ENCODE peak calls at places on chromosomes 13 and 19, in nine cellular contexts. Y, A, T, D, V, X, I, M and Q are unnamed samples. For H3K4me1, the result is how much of the 10 kb centered on the place peaks cover.

GRCh38 chr13:112873851-112874750 is 94.9 kb upstream of the MCF2L start:
- DNase-seq in Y (peak), A (peak), T (peak), D (peak), V (peak), X (peak), I (peak), M (peak), Q (peak)

GRCh38 chr13:40878321-40878720 is 88.9 kb downstream of the SLC25A15 start:
- DNase-seq in Y (no peak), A (no peak), T (no peak), D (no peak), V (no peak), X (no peak), I (no peak), M (no peak), Q (no peak)

GRCh38 chr19:48997972-48998371 is 4.3 kb downstream of the RUVBL2 start:
- DNase-seq in Y (peak), A (peak), T (no peak), D (peak), V (no peak), X (peak), I (no peak), M (no peak), Q (peak)

GRCh38 chr19:1066748-1067340 is at the start of gene ARHGAP45:
- DNase-seq in Y (no peak), A (no peak), T (peak), D (peak), V (peak), X (no peak), I (peak), M (no peak), Q (no peak)

GRCh38 chr13:32585625-32586021 is 629 bp upstream of the PDS5B start:
- DNase-seq in Y (no peak), A (no peak), T (no peak), D (no peak), V (no peak), X (peak), I (no peak), M (peak), Q (peak)

GRCh38 chr13:99959127-99959529 is 12.4 kb downstream of the ZIC5 start:
- DNase-seq in Y (no peak), A (no peak), T (no peak), D (no peak), V (no peak), X (no peak), I (no peak), M (no peak), Q (no peak)

GRCh38 chr19:54430306-54431254 is 15.3 kb downstream of the TTYH1 start:
- DNase-seq in Y (peak), A (peak), T (no peak), D (peak), V (no peak), X (peak), I (peak), M (no peak), Q (peak)

GRCh38 chr19:10043286-10043927 is 30.1 kb downstream of the RDH8 start:
- DNase-seq in Y (no peak), A (no peak), T (no peak), D (no peak), V (no peak), X (no peak), I (no peak), M (no peak), Q (no peak)

GRCh38 chr19:46985532-46986415 is 33.9 kb upstream of the NPAS1 start:
- DNase-seq in Y (no peak), A (no peak), T (no peak), D (no peak), V (no peak), X (no peak), I (no peak), M (no peak), Q (no peak)

GRCh38 chr19:42088471-42089190 is 12.7 kb downstream of the ZNF574 start:
- DNase-seq in Y (no peak), A (no peak), T (no peak), D (no peak), V (no peak), X (no peak), I (no peak), M (no peak), Q (no peak)

GRCh38 chr13:101018720-101019119 is 344.1 kb upstream of the TMTC4 start:
- DNase-seq in Y (peak), A (no peak), T (no peak), D (no peak), V (no peak), X (no peak), I (no peak), M (no peak), Q (no peak)

GRCh38 chr19:15863272-15863671 is 34.6 kb downstream of the CYP4F2 start:
- DNase-seq in Y (no peak), A (no peak), T (no peak), D (no peak), V (no peak), X (no peak), I (no peak), M (no peak), Q (no peak)

GRCh38 chr19:17333611-17334413 is 843 bp downstream of the ANO8 start:
- DNase-seq in Y (peak), A (no peak), T (no peak), D (peak), V (no peak), X (peak), I (no peak), M (no peak), Q (no peak)

GRCh38 chr13:102402292-102402691 is 444 bp upstream of the FGF14 start:
- DNase-seq in Y (no peak), A (peak), T (no peak), D (peak), V (no peak), X (peak), I (peak), M (peak), Q (no peak)

GRCh38 chr19:9808855-9809646 is 9.8 kb downstream of the FBXL12 start:
- DNase-seq in Y (no peak), A (no peak), T (no peak), D (no peak), V (no peak), X (no peak), I (no peak), M (no peak), Q (no peak)

GRCh38 chr19:1357695-1358094 is 26.0 kb upstream of the NDUFS7 start:
- DNase-seq in Y (no peak), A (no peak), T (no peak), D (no peak), V (no peak), X (no peak), I (no peak), M (no peak), Q (no peak)

GRCh38 chr13:83197316-83197715 is 685.0 kb downstream of the SLITRK1 start:
- DNase-seq in Y (no peak), A (no peak), T (no peak), D (no peak), V (no peak), X (no peak), I (no peak), M (no peak), Q (no peak)

GRCh38 chr13:31105020-31105800 is 56.5 kb downstream of the HSPH1 start:
- DNase-seq in Y (no peak), A (no peak), T (no peak), D (no peak), V (no peak), X (no peak), I (no peak), M (no peak), Q (no peak)

GRCh38 chr13:95643814-95644598 is 500 bp downstream of the DZIP1 start:
- DNase-seq in Y (peak), A (peak), T (no peak), D (no peak), V (no peak), X (peak), I (peak), M (peak), Q (no peak)

GRCh38 chr13:26872444-26873173 is 112.0 kb upstream of the GPR12 start:
- DNase-seq in Y (peak), A (peak), T (no peak), D (peak), V (no peak), X (peak), I (peak), M (no peak), Q (peak)

GRCh38 chr19:54653181-54653809 is 9.5 kb upstream of the LILRB4 start:
- DNase-seq in Y (peak), A (no peak), T (no peak), D (no peak), V (no peak), X (no peak), I (no peak), M (no peak), Q (no peak)

GRCh38 chr19:42095814-42096230 is 19.9 kb downstream of the ZNF574 start:
- DNase-seq in Y (no peak), A (no peak), T (no peak), D (no peak), V (no peak), X (no peak), I (no peak), M (no peak), Q (no peak)

GRCh38 chr13:42176286-42176685 is 95.7 kb upstream of the AKAP11 start:
- DNase-seq in Y (no peak), A (no peak), T (no peak), D (no peak), V (no peak), X (no peak), I (no peak), M (no peak), Q (no peak)

GRCh38 chr13:110114351-110114750 is 192.6 kb downstream of the COL4A1 start:
- DNase-seq in Y (no peak), A (no peak), T (no peak), D (no peak), V (no peak), X (no peak), I (no peak), M (no peak), Q (no peak)

GRCh38 chr13:45989607-45990006 is 62.9 kb downstream of the ZC3H13 start:
- DNase-seq in Y (no peak), A (no peak), T (no peak), D (no peak), V (no peak), X (no peak), I (no peak), M (no peak), Q (no peak)

GRCh38 chr19:19347401-19347800 is 26.8 kb downstream of the MAU2 start:
- DNase-seq in Y (no peak), A (no peak), T (no peak), D (no peak), V (no peak), X (no peak), I (no peak), M (no peak), Q (no peak)

GRCh38 chr13:50892162-50892944 is 17.2 kb upstream of the RNASEH2B start:
- DNase-seq in Y (no peak), A (no peak), T (no peak), D (peak), V (no peak), X (no peak), I (no peak), M (no peak), Q (no peak)

GRCh38 chr13:25874907-25875306 is 176.9 kb downstream of the SHISA2 start:
- DNase-seq in Y (no peak), A (no peak), T (no peak), D (peak), V (no peak), X (no peak), I (no peak), M (no peak), Q (no peak)

GRCh38 chr19:16274466-16274865 is 50.2 kb upstream of the KLF2 start:
- DNase-seq in Y (no peak), A (no peak), T (no peak), D (no peak), V (no peak), X (no peak), I (no peak), M (peak), Q (no peak)

GRCh38 chr13:43301341-43301969 is 278.1 kb downstream of the DNAJC15 start:
- DNase-seq in Y (no peak), A (no peak), T (no peak), D (no peak), V (no peak), X (no peak), I (no peak), M (no peak), Q (no peak)

GRCh38 chr13:50200562-50200961 is 185.3 kb downstream of the KCNRG start:
- DNase-seq in Y (no peak), A (peak), T (no peak), D (no peak), V (no peak), X (no peak), I (no peak), M (no peak), Q (no peak)

GRCh38 chr13:92317066-92317465 is 909.5 kb upstream of the GPC6 start:
- DNase-seq in Y (peak), A (no peak), T (no peak), D (no peak), V (no peak), X (no peak), I (no peak), M (no peak), Q (no peak)

GRCh38 chr19:46710687-46711086 is 6.2 kb downstream of the PRKD2 start:
- DNase-seq in Y (no peak), A (peak), T (no peak), D (no peak), V (no peak), X (no peak), I (no peak), M (no peak), Q (no peak)

GRCh38 chr13:69623973-69624372 is 483.7 kb upstream of the ATXN8OS start:
- DNase-seq in Y (no peak), A (no peak), T (no peak), D (no peak), V (no peak), X (no peak), I (no peak), M (no peak), Q (no peak)

GRCh38 chr13:107650081-107650701 is 565.1 kb downstream of the LIG4 start:
- DNase-seq in Y (peak), A (peak), T (peak), D (peak), V (peak), X (peak), I (peak), M (peak), Q (peak)

GRCh38 chr13:111425326-111425725 is 104.9 kb downstream of the TEX29 start:
- DNase-seq in Y (no peak), A (no peak), T (no peak), D (no peak), V (no peak), X (no peak), I (no peak), M (no peak), Q (no peak)

GRCh38 chr19:11379857-11380350 is 4.2 kb downstream of the EPOR start:
- DNase-seq in Y (no peak), A (no peak), T (no peak), D (no peak), V (no peak), X (no peak), I (no peak), M (no peak), Q (no peak)
- H3K4me1 ChIP-seq in Y (under half), A (under half), T (half or more), D (half or more), V (under half), X (half or more), I (half or more), M (under half), Q (under half)

GRCh38 chr19:2441096-2441752 is 13.8 kb upstream of the TIMM13 start:
- DNase-seq in Y (no peak), A (no peak), T (no peak), D (no peak), V (no peak), X (no peak), I (no peak), M (no peak), Q (no peak)
- TF ChIP-seq CTCF in Y (no peak), A (no peak), T (no peak), D (no peak), V (no peak), X (no peak), I (no peak), M (no peak), Q (no peak)

DNA sequence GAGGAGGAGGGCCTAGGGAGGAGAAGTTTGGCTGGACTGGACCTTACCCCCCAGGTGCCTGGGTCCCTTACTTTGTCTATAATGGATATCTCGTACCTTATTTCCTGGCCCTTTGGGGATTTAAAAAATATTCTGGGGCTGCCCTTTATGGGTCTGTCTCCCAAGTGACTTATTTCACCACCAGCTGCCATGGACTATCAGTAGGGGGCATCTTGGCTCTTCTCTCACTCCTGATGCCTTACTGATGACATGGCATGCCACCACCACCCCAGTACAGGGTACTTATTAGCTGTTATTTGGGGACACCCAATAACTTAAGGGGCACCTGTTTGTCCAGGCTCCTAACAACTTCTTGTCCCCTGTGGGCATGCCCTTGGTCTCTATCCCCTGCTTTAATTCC is 38.0 kb downstream of the NFIX start:
- DNase-seq in Y (no peak), A (no peak), T (no peak), D (no peak), V (no peak), X (no peak), I (no peak), M (no peak), Q (no peak)
- H3K4me1 ChIP-seq in Y (under half), A (under half), T (half or more), D (half or more), V (half or more), X (half or more), I (half or more), M (half or more), Q (under half)

DNA sequence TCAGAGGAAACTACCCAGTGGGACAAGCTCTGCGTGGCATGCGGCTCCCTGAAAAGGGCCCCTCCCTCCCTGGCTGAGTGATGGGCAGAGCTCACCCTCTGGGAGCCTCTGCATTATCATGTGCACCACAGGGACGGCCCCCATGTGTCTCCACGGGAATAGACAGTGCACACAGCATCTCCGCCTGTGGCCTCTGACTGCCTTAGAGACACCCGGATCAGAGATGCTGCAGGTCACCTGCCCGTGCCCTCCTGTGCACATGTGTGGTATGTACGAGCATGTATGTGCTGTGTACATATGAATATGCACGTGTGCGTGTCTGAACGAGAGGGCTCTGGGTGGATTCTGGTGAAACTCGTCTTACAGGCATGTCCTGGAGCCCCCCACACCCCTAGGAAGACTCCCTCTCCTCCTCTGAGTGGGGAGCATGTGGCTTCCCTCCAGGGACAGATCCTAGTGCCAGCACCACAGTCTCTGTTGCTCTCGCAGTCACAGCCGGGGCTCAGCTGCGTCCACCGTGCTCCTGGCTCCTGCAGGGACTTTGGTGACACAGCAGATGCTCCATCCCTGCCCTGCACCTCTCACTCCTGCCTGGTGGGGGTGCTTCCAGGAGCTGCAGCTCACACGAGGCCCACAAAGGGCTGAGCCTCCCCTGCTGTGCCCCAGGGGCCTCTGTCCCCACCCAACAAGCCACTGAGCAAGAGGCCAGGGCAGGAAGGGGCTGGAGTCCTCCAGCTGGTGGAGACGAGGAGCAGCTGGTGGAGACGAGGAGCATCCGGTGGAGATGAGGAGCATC is 19.6 kb downstream of the C13orf46 start:
- DNase-seq in Y (no peak), A (peak), T (no peak), D (no peak), V (no peak), X (no peak), I (no peak), M (no peak), Q (no peak)
- TF ChIP-seq CTCF in Y (no peak), A (no peak), T (no peak), D (no peak), V (no peak), X (no peak), I (no peak), M (no peak), Q (no peak)

GRCh38 chr13:80083097-80083429 is 257.9 kb downstream of the SPRY2 start:
- DNase-seq in Y (no peak), A (no peak), T (no peak), D (no peak), V (no peak), X (no peak), I (no peak), M (no peak), Q (no peak)

GRCh38 chr13:80083516-80084085 is 257.3 kb downstream of the SPRY2 start:
- DNase-seq in Y (no peak), A (no peak), T (no peak), D (no peak), V (no peak), X (no peak), I (no peak), M (no peak), Q (no peak)

GRCh38 chr13:80084086-80084676 is 256.7 kb downstream of the SPRY2 start:
- DNase-seq in Y (peak), A (no peak), T (no peak), D (no peak), V (no peak), X (no peak), I (no peak), M (no peak), Q (peak)

GRCh38 chr13:80082396-80083096 is 258.4 kb downstream of the SPRY2 start:
- DNase-seq in Y (no peak), A (no peak), T (no peak), D (no peak), V (no peak), X (no peak), I (no peak), M (no peak), Q (no peak)

GRCh38 chr13:80086304-80086721 is 254.6 kb downstream of the SPRY2 start:
- DNase-seq in Y (peak), A (no peak), T (no peak), D (peak), V (no peak), X (no peak), I (no peak), M (no peak), Q (no peak)
- H3K4me1 ChIP-seq in Y (under half), A (under half), T (under half), D (under half), V (under half), X (under half), I (under half), M (under half), Q (under half)

GRCh38 chr19:30226464-30227070 is 145.6 kb upstream of the ZNF536 start:
- DNase-seq in Y (no peak), A (peak), T (no peak), D (peak), V (no peak), X (no peak), I (no peak), M (no peak), Q (no peak)

GRCh38 chr19:30227661-30228112 is 144.5 kb upstream of the ZNF536 start:
- DNase-seq in Y (peak), A (peak), T (peak), D (peak), V (peak), X (peak), I (peak), M (peak), Q (peak)

GRCh38 chr19:30225615-30226463 is 146.3 kb upstream of the ZNF536 start:
- DNase-seq in Y (no peak), A (peak), T (no peak), D (no peak), V (no peak), X (no peak), I (no peak), M (no peak), Q (no peak)

GRCh38 chr19:30228113-30228725 is 144.0 kb upstream of the ZNF536 start:
- DNase-seq in Y (no peak), A (peak), T (no peak), D (peak), V (no peak), X (no peak), I (no peak), M (no peak), Q (no peak)

GRCh38 chr19:30227071-30227621 is 145.0 kb upstream of the ZNF536 start:
- DNase-seq in Y (no peak), A (peak), T (no peak), D (no peak), V (no peak), X (no peak), I (peak), M (no peak), Q (no peak)
- TF ChIP-seq CTCF in Y (no peak), A (no peak), T (no peak), D (no peak), V (no peak), X (no peak), I (no peak), M (no peak), Q (no peak)

GRCh38 chr19:13053761-13054604 is 48.7 kb downstream of the LYL1 start:
- DNase-seq in Y (peak), A (no peak), T (peak), D (peak), V (peak), X (peak), I (peak), M (peak), Q (peak)

GRCh38 chr19:13051581-13052165 is 51.0 kb downstream of the LYL1 start:
- DNase-seq in Y (peak), A (peak), T (peak), D (peak), V (peak), X (peak), I (peak), M (peak), Q (peak)

GRCh38 chr19:13053238-13053637 is 49.4 kb downstream of the LYL1 start:
- DNase-seq in Y (no peak), A (no peak), T (no peak), D (no peak), V (no peak), X (no peak), I (no peak), M (no peak), Q (no peak)

GRCh38 chr19:13054605-13055212 is 47.9 kb downstream of the LYL1 start:
- DNase-seq in Y (no peak), A (no peak), T (no peak), D (no peak), V (no peak), X (no peak), I (no peak), M (no peak), Q (no peak)

GRCh38 chr19:13052447-13053232 is 50.0 kb downstream of the LYL1 start:
- DNase-seq in Y (no peak), A (no peak), T (no peak), D (no peak), V (no peak), X (no peak), I (no peak), M (no peak), Q (no peak)
- H3K4me1 ChIP-seq in Y (under half), A (half or more), T (half or more), D (half or more), V (half or more), X (half or more), I (half or more), M (half or more), Q (under half)

GRCh38 chr13:76016799-76017198 is 380.7 kb downstream of the LMO7 start:
- DNase-seq in Y (peak), A (peak), T (peak), D (peak), V (no peak), X (peak), I (no peak), M (no peak), Q (no peak)
- TF ChIP-seq CTCF in Y (peak), A (peak), T (peak), D (no peak), V (peak), X (peak), I (peak), M (no peak), Q (no peak)